ENCODE peak calls at places on chromosomes 6 and 20, in five cellular contexts. W is HCT116, M is keratinocyte, Q is hepatocyte, O is GM23338. Y is an unnamed sample.

GRCh38 chr6:56661298-56661697 is 18.6 kb upstream of the DST start:
- DNase-seq in W (no peak), M (no peak), Q (no peak), O (peak), Y (no peak)

GRCh38 chr20:6818033-6818808 is 50.7 kb downstream of the BMP2 start:
- DNase-seq in W (no peak), M (no peak), Q (no peak), O (peak), Y (no peak)

GRCh38 chr20:5073154-5074049 is 46.4 kb downstream of the PCNA start:
- DNase-seq in W (peak), M (peak), Q (peak), O (peak), Y (peak)

GRCh38 chr20:47543006-47543431 is 41.3 kb downstream of the NCOA3 start:
- DNase-seq in W (no peak), M (no peak), Q (no peak), O (no peak), Y (no peak)

GRCh38 chr6:164826831-164827468 is 482.5 kb downstream of the C6orf118 start:
- DNase-seq in W (no peak), M (no peak), Q (no peak), O (no peak), Y (no peak)

GRCh38 chr6:81787313-81788068 is 35.0 kb upstream of the TENT5A start:
- DNase-seq in W (no peak), M (no peak), Q (no peak), O (no peak), Y (peak)

GRCh38 chr6:45480697-45481415 is 103.1 kb upstream of the SUPT3H start:
- DNase-seq in W (no peak), M (no peak), Q (no peak), O (no peak), Y (no peak)

GRCh38 chr6:136511921-136512320 is 38.3 kb downstream of the MAP7 start:
- DNase-seq in W (no peak), M (no peak), Q (no peak), O (no peak), Y (no peak)

GRCh38 chr6:84842526-84843161 is 78.2 kb upstream of the TBX18 start:
- DNase-seq in W (no peak), M (no peak), Q (peak), O (no peak), Y (no peak)

GRCh38 chr20:2101057-2101934 is at the start of gene STK35:
- DNase-seq in W (peak), M (no peak), Q (peak), O (peak), Y (no peak)

GRCh38 chr6:96450082-96450759 is 71.4 kb upstream of the UFL1 start:
- DNase-seq in W (no peak), M (no peak), Q (peak), O (no peak), Y (peak)

GRCh38 chr6:27505209-27506027 is 32.5 kb upstream of the ZNF184 start:
- DNase-seq in W (peak), M (peak), Q (peak), O (peak), Y (peak)

GRCh38 chr6:157461000-157461915 is 80.3 kb downstream of the ZDHHC14 start:
- DNase-seq in W (no peak), M (no peak), Q (peak), O (peak), Y (no peak)

GRCh38 chr6:166437661-166438060 is 54.9 kb upstream of the MPC1 start:
- DNase-seq in W (no peak), M (no peak), Q (no peak), O (peak), Y (no peak)

GRCh38 chr6:128848169-128848935 is 34.6 kb upstream of the LAMA2 start:
- DNase-seq in W (no peak), M (no peak), Q (peak), O (peak), Y (no peak)

GRCh38 chr6:45681860-45682488 is 304.2 kb upstream of the SUPT3H start:
- DNase-seq in W (no peak), M (no peak), Q (no peak), O (no peak), Y (no peak)

GRCh38 chr6:33170176-33171095 is 21.8 kb downstream of the COL11A2 start:
- DNase-seq in W (no peak), M (no peak), Q (no peak), O (no peak), Y (no peak)

GRCh38 chr20:33822423-33822822 is 11.3 kb downstream of the CHMP4B start:
- DNase-seq in W (no peak), M (no peak), Q (no peak), O (no peak), Y (no peak)

GRCh38 chr20:20482453-20482852 is 114.5 kb downstream of the INSM1 start:
- DNase-seq in W (no peak), M (no peak), Q (no peak), O (no peak), Y (no peak)

GRCh38 chr20:6559791-6560190 is 207.7 kb upstream of the BMP2 start:
- DNase-seq in W (no peak), M (no peak), Q (no peak), O (no peak), Y (no peak)

GRCh38 chr6:3340358-3340798 is 81.6 kb downstream of the PSMG4 start:
- DNase-seq in W (no peak), M (no peak), Q (no peak), O (no peak), Y (no peak)

GRCh38 chr6:26187981-26188635 is 100.9 kb downstream of the HFE start:
- DNase-seq in W (peak), M (no peak), Q (peak), O (peak), Y (peak)

GRCh38 chr6:159646731-159647130 is 46.3 kb downstream of the SOD2 start:
- DNase-seq in W (no peak), M (no peak), Q (no peak), O (no peak), Y (no peak)

GRCh38 chr20:37714973-37715657 is 21.3 kb downstream of the CTNNBL1 start:
- DNase-seq in W (no peak), M (no peak), Q (no peak), O (no peak), Y (no peak)

GRCh38 chr6:67475700-67476099 is 1159.4 kb upstream of the ADGRB3 start:
- DNase-seq in W (no peak), M (no peak), Q (no peak), O (no peak), Y (no peak)

GRCh38 chr6:159716247-159717086 is 10.8 kb upstream of the WTAP start:
- DNase-seq in W (no peak), M (no peak), Q (peak), O (no peak), Y (no peak)

GRCh38 chr6:78345882-78346281 is 521.5 kb upstream of the IRAK1BP1 start:
- DNase-seq in W (no peak), M (no peak), Q (no peak), O (peak), Y (no peak)

GRCh38 chr6:11779308-11780096 is 899 bp upstream of the ADTRP start:
- DNase-seq in W (no peak), M (no peak), Q (peak), O (no peak), Y (no peak)

GRCh38 chr6:119587537-119587936 is 238.0 kb upstream of the MAN1A1 start:
- DNase-seq in W (peak), M (no peak), Q (peak), O (peak), Y (peak)

GRCh38 chr20:5657190-5657872 is 92.9 kb upstream of the SHLD1 start:
- DNase-seq in W (no peak), M (peak), Q (peak), O (no peak), Y (peak)

GRCh38 chr20:62685781-62686555 is 22.7 kb upstream of the NTSR1 start:
- DNase-seq in W (no peak), M (no peak), Q (peak), O (no peak), Y (no peak)
- TF ChIP-seq EZH2 in W (no peak), M (no peak), Q (no peak), O (no peak), Y (no peak)

GRCh38 chr20:25077610-25078169 is 4.3 kb downstream of the VSX1 start:
- DNase-seq in W (no peak), M (no peak), Q (no peak), O (peak), Y (peak)
- TF ChIP-seq EZH2 in W (no peak), M (peak), Q (peak), O (no peak), Y (no peak)

DNA sequence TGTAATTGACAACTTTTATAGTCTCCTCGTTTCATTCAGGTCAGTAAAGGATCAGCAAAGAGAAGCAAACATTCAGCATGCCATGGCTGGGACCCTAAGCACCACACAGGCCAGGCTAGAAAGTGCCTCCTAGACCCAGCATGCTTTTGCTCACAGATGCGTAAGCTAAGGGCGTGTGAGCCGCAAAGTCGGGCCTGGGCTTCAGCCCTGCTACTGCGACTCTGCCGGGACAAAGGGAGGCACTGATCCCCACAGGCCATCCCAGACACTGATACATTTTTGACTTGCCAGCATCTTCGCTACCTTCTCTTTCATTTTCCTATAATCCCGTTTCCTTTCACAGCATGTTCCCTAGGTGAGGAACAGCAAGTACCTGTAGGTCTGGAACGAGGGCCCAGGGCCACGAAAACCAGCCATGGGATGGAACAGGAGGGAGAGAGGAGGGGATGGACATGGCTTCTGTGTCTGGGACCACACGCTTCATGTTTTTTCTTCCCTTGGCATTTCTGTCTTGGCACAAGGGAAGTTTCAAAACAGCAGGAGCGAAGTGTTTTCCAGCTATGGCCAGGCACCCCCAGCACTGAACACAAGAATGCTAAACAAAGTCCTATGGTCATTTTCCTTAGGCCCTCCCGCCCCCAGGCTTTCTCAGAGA is 42.6 kb downstream of the IRF4 start:
- DNase-seq in W (no peak), M (no peak), Q (no peak), O (no peak), Y (no peak)
- TF ChIP-seq EZH2 in W (no peak), M (no peak), Q (no peak), O (no peak), Y (no peak)

GRCh38 chr6:100446922-100447899 is 17.5 kb downstream of the SIM1 start:
- DNase-seq in W (no peak), M (no peak), Q (no peak), O (peak), Y (no peak)
- TF ChIP-seq EZH2 in W (no peak), M (peak), Q (peak), O (peak), Y (no peak)

DNA sequence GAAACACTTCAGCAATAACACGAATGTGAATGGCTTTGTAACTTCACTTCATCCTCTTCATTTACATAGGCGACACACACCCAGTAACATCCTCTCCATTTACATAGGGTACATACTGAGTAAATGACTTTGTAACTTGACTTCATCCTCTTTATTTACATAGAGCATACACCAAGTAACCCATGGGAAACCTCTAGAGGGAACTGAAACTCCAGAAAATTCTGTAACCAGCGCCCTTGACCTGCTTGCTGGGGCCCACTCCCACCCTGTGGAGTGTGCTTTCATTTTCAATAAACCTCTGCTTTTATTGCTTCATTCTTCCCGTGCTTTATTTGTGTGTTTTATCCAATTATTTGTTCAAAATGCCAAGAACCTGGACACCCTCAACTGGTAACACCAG is 81.6 kb upstream of the OPRM1 start:
- DNase-seq in W (no peak), M (no peak), Q (no peak), O (no peak), Y (no peak)
- TF ChIP-seq EZH2 in W (no peak), M (no peak), Q (no peak), O (no peak), Y (no peak)

DNA sequence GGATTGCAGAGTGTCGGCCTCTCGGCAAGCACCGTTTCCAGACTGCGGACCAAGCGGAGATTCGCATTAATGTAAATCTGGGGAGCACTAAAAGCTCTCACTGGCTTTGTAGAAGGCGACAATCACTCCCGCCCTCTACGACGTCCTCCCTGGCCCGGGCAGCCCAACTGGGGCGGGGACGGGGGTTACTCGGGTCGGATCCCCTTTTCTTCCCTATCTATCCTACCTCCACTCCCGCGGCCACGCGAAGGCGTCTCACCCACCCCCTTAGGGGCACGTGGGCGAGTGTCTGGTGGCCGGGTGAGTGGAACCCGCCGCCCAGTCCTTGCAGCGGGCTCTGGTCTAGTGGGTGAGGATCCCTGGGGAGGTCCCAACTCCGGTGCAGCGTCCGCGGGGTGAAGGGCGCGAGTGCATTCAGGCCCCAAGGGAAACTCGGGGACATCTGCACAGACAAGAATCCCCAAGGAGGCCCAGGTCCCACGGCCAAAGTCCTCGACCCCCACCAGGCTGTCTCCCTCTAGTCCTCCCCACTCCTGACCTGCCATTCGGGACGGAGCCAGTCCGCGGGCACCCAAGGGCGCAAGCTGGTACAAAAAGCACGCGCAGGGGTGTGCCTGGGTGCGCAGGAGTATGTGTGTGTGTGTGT is 42.4 kb upstream of the OSTM1 start:
- DNase-seq in W (no peak), M (no peak), Q (no peak), O (peak), Y (no peak)
- TF ChIP-seq EZH2 in W (no peak), M (no peak), Q (peak), O (peak), Y (no peak)

GRCh38 chr6:170292778-170293164 is 1.9 kb upstream of the DLL1 start:
- DNase-seq in W (peak), M (no peak), Q (no peak), O (no peak), Y (no peak)
- TF ChIP-seq EZH2 in W (no peak), M (no peak), Q (no peak), O (peak), Y (no peak)

DNA sequence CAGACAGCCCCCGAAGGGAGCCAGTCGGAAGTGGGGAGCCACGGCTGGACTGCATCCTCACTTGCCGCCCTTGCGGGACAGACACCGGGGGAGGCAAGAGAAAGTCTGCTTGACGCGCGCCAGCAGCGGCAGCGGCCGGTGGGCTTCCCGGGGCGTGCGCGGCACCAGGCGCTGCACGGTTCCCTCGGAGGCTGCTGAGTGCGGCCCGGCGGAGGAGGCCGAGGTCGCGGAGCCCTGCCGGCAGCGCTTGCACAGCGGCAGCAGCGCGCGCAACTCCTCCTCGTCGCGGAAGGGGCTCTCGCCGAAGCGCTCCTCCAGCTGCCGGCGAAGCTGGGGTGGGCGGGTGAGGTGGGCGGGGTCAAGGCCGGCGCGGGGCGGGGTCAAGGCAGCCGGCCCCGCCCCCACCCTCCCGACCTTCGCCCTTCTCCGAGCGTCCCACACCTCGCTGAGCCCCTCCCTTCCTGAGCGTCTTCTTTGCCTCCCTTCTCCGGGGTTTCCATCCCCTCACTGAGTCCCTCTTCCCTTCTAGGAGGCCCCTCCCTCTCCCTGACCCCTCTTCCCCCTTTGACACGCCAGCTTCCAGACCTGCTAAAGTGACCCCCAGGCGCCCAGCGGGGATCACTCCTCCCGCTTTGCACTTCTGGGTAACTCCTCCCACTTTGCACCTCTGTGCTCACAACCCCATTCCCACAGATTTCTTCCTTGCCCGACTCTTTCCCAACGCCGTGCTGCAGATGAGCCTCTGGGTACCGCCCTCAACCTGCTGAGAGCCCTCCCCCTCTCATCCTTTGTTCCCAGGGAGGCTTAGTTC is 8.8 kb downstream of the DUSP15 start:
- DNase-seq in W (peak), M (no peak), Q (peak), O (peak), Y (peak)
- TF ChIP-seq EZH2 in W (no peak), M (peak), Q (no peak), O (no peak), Y (no peak)